ENCODE peak calls at places on chromosome 7, in seven cellular contexts. One of them, this sample, is unnamed.
A peak's percentile ranks its signal among the peaks of the same experiment; 100 is the strongest.

GRCh38 chr7:585229-585711 is 65.6 kb upstream of the PDGFA start:
- DNase-seq in caudate nucleus: no peak
- DNase-seq in germinal center: no peak
- DNase-seq in endodermal cell: no peak
- DNase-seq in HEK293T: no peak
- DNase-seq in thoracic aorta: no peak
- DNase-seq in stimulated activated CD4-positive, alpha-beta T cell treated with anti-CD3 and anti-CD28 coated beads, Interleukin-15, amount 100 ng/mL, for 24 hours: peak; percentile 85
- DNase-seq in this sample: no peak

GRCh38 chr7:27346531-27347260 is 104.1 kb downstream of the EVX1 start:
- DNase-seq in caudate nucleus: no peak
- DNase-seq in germinal center: no peak
- DNase-seq in endodermal cell: peak; percentile 54
- DNase-seq in HEK293T: peak; percentile 75
- DNase-seq in thoracic aorta: no peak
- DNase-seq in stimulated activated CD4-positive, alpha-beta T cell treated with anti-CD3 and anti-CD28 coated beads, Interleukin-15, amount 100 ng/mL, for 24 hours: no peak
- DNase-seq in this sample: no peak

GRCh38 chr7:404782-405488 is 114.7 kb downstream of the PDGFA start:
- DNase-seq in caudate nucleus: no peak
- DNase-seq in germinal center: no peak
- DNase-seq in endodermal cell: peak; percentile 25
- DNase-seq in HEK293T: no peak
- DNase-seq in thoracic aorta: no peak
- DNase-seq in stimulated activated CD4-positive, alpha-beta T cell treated with anti-CD3 and anti-CD28 coated beads, Interleukin-15, amount 100 ng/mL, for 24 hours: no peak
- DNase-seq in this sample: no peak

GRCh38 chr7:66933469-66933868 is 12.4 kb downstream of the TMEM248 start:
- DNase-seq in caudate nucleus: no peak
- DNase-seq in germinal center: no peak
- DNase-seq in endodermal cell: no peak
- DNase-seq in HEK293T: no peak
- DNase-seq in thoracic aorta: no peak
- DNase-seq in stimulated activated CD4-positive, alpha-beta T cell treated with anti-CD3 and anti-CD28 coated beads, Interleukin-15, amount 100 ng/mL, for 24 hours: no peak
- DNase-seq in this sample: no peak

GRCh38 chr7:105015631-105015965 is 1.6 kb downstream of the KMT2E start:
- DNase-seq in caudate nucleus: peak; percentile 18
- DNase-seq in germinal center: peak; percentile 22
- DNase-seq in endodermal cell: peak; percentile 65
- DNase-seq in HEK293T: no peak
- DNase-seq in thoracic aorta: no peak
- DNase-seq in stimulated activated CD4-positive, alpha-beta T cell treated with anti-CD3 and anti-CD28 coated beads, Interleukin-15, amount 100 ng/mL, for 24 hours: peak; percentile 42
- DNase-seq in this sample: no peak

GRCh38 chr7:128374041-128374440 is 12.6 kb upstream of the PRRT4 start:
- DNase-seq in caudate nucleus: no peak
- DNase-seq in germinal center: no peak
- DNase-seq in endodermal cell: no peak
- DNase-seq in HEK293T: no peak
- DNase-seq in thoracic aorta: no peak
- DNase-seq in stimulated activated CD4-positive, alpha-beta T cell treated with anti-CD3 and anti-CD28 coated beads, Interleukin-15, amount 100 ng/mL, for 24 hours: no peak
- DNase-seq in this sample: no peak

GRCh38 chr7:40374575-40374974 is 239.8 kb downstream of the SUGCT start:
- DNase-seq in caudate nucleus: no peak
- DNase-seq in germinal center: no peak
- DNase-seq in endodermal cell: no peak
- DNase-seq in HEK293T: no peak
- DNase-seq in thoracic aorta: no peak
- DNase-seq in stimulated activated CD4-positive, alpha-beta T cell treated with anti-CD3 and anti-CD28 coated beads, Interleukin-15, amount 100 ng/mL, for 24 hours: no peak
- DNase-seq in this sample: no peak

GRCh38 chr7:17043012-17043877 is 161.5 kb upstream of the AGR3 start:
- DNase-seq in caudate nucleus: no peak
- DNase-seq in germinal center: no peak
- DNase-seq in endodermal cell: no peak
- DNase-seq in HEK293T: no peak
- DNase-seq in thoracic aorta: no peak
- DNase-seq in stimulated activated CD4-positive, alpha-beta T cell treated with anti-CD3 and anti-CD28 coated beads, Interleukin-15, amount 100 ng/mL, for 24 hours: no peak
- DNase-seq in this sample: no peak

GRCh38 chr7:24192053-24192452 is 91.9 kb upstream of the NPY start:
- DNase-seq in caudate nucleus: no peak
- DNase-seq in germinal center: no peak
- DNase-seq in endodermal cell: no peak
- DNase-seq in HEK293T: no peak
- DNase-seq in thoracic aorta: no peak
- DNase-seq in stimulated activated CD4-positive, alpha-beta T cell treated with anti-CD3 and anti-CD28 coated beads, Interleukin-15, amount 100 ng/mL, for 24 hours: no peak
- DNase-seq in this sample: no peak

GRCh38 chr7:45889367-45890067 is 1.2 kb downstream of the IGFBP1 start:
- DNase-seq in caudate nucleus: no peak
- DNase-seq in germinal center: no peak
- DNase-seq in endodermal cell: no peak
- DNase-seq in HEK293T: no peak
- DNase-seq in thoracic aorta: no peak
- DNase-seq in stimulated activated CD4-positive, alpha-beta T cell treated with anti-CD3 and anti-CD28 coated beads, Interleukin-15, amount 100 ng/mL, for 24 hours: no peak
- DNase-seq in this sample: no peak

GRCh38 chr7:29255839-29256782 is 61.5 kb downstream of the CHN2 start:
- DNase-seq in caudate nucleus: peak; percentile 36
- DNase-seq in germinal center: no peak
- DNase-seq in endodermal cell: no peak
- DNase-seq in HEK293T: no peak
- DNase-seq in thoracic aorta: no peak
- DNase-seq in stimulated activated CD4-positive, alpha-beta T cell treated with anti-CD3 and anti-CD28 coated beads, Interleukin-15, amount 100 ng/mL, for 24 hours: no peak
- DNase-seq in this sample: no peak

GRCh38 chr7:43646603-43647313 is 63.9 kb downstream of the STK17A start:
- DNase-seq in caudate nucleus: peak; percentile 14
- DNase-seq in germinal center: no peak
- DNase-seq in endodermal cell: no peak
- DNase-seq in HEK293T: no peak
- DNase-seq in thoracic aorta: no peak
- DNase-seq in stimulated activated CD4-positive, alpha-beta T cell treated with anti-CD3 and anti-CD28 coated beads, Interleukin-15, amount 100 ng/mL, for 24 hours: no peak
- DNase-seq in this sample: no peak

GRCh38 chr7:18889436-18889835 is 228.0 kb downstream of the TWIST1 start:
- DNase-seq in caudate nucleus: no peak
- DNase-seq in germinal center: no peak
- DNase-seq in endodermal cell: no peak
- DNase-seq in HEK293T: no peak
- DNase-seq in thoracic aorta: no peak
- DNase-seq in stimulated activated CD4-positive, alpha-beta T cell treated with anti-CD3 and anti-CD28 coated beads, Interleukin-15, amount 100 ng/mL, for 24 hours: no peak
- DNase-seq in this sample: no peak

GRCh38 chr7:129160161-129160911 is 15.8 kb downstream of the TSPAN33 start:
- DNase-seq in caudate nucleus: no peak
- DNase-seq in germinal center: no peak
- DNase-seq in endodermal cell: peak; percentile 68
- DNase-seq in HEK293T: no peak
- DNase-seq in thoracic aorta: no peak
- DNase-seq in stimulated activated CD4-positive, alpha-beta T cell treated with anti-CD3 and anti-CD28 coated beads, Interleukin-15, amount 100 ng/mL, for 24 hours: no peak
- DNase-seq in this sample: no peak

GRCh38 chr7:42338231-42339222 is 101.5 kb upstream of the GLI3 start:
- DNase-seq in caudate nucleus: no peak
- DNase-seq in germinal center: no peak
- DNase-seq in endodermal cell: no peak
- DNase-seq in HEK293T: no peak
- DNase-seq in thoracic aorta: no peak
- DNase-seq in stimulated activated CD4-positive, alpha-beta T cell treated with anti-CD3 and anti-CD28 coated beads, Interleukin-15, amount 100 ng/mL, for 24 hours: no peak
- DNase-seq in this sample: no peak

GRCh38 chr7:98210513-98211220 is 572 bp upstream of the BHLHA15 start:
- DNase-seq in caudate nucleus: peak; percentile 52
- DNase-seq in germinal center: no peak
- DNase-seq in endodermal cell: peak; percentile 85
- DNase-seq in HEK293T: no peak
- DNase-seq in thoracic aorta: no peak
- DNase-seq in stimulated activated CD4-positive, alpha-beta T cell treated with anti-CD3 and anti-CD28 coated beads, Interleukin-15, amount 100 ng/mL, for 24 hours: no peak
- DNase-seq in this sample: no peak

GRCh38 chr7:79403451-79403850 is 50.0 kb downstream of the MAGI2 start:
- DNase-seq in caudate nucleus: no peak
- DNase-seq in germinal center: no peak
- DNase-seq in endodermal cell: no peak
- DNase-seq in HEK293T: no peak
- DNase-seq in thoracic aorta: no peak
- DNase-seq in stimulated activated CD4-positive, alpha-beta T cell treated with anti-CD3 and anti-CD28 coated beads, Interleukin-15, amount 100 ng/mL, for 24 hours: no peak
- DNase-seq in this sample: no peak

GRCh38 chr7:98120559-98120958 is 13.9 kb downstream of the LMTK2 start:
- DNase-seq in caudate nucleus: no peak
- DNase-seq in germinal center: no peak
- DNase-seq in endodermal cell: no peak
- DNase-seq in HEK293T: no peak
- DNase-seq in thoracic aorta: no peak
- DNase-seq in stimulated activated CD4-positive, alpha-beta T cell treated with anti-CD3 and anti-CD28 coated beads, Interleukin-15, amount 100 ng/mL, for 24 hours: no peak
- DNase-seq in this sample: no peak

GRCh38 chr7:70788276-70788675 is 343.7 kb upstream of the GALNT17 start:
- DNase-seq in caudate nucleus: no peak
- DNase-seq in germinal center: no peak
- DNase-seq in endodermal cell: peak; percentile 38
- DNase-seq in HEK293T: no peak
- DNase-seq in thoracic aorta: no peak
- DNase-seq in stimulated activated CD4-positive, alpha-beta T cell treated with anti-CD3 and anti-CD28 coated beads, Interleukin-15, amount 100 ng/mL, for 24 hours: peak; percentile 26
- DNase-seq in this sample: no peak

GRCh38 chr7:78496226-78496625 is 697.7 kb downstream of the PHTF2 start:
- DNase-seq in caudate nucleus: peak; percentile 29
- DNase-seq in germinal center: no peak
- DNase-seq in endodermal cell: no peak
- DNase-seq in HEK293T: no peak
- DNase-seq in thoracic aorta: no peak
- DNase-seq in stimulated activated CD4-positive, alpha-beta T cell treated with anti-CD3 and anti-CD28 coated beads, Interleukin-15, amount 100 ng/mL, for 24 hours: no peak
- DNase-seq in this sample: peak; percentile 46

GRCh38 chr7:143416565-143417149 is 8.0 kb upstream of the EPHA1 start:
- DNase-seq in caudate nucleus: peak; percentile 20
- DNase-seq in germinal center: peak; percentile 68
- DNase-seq in endodermal cell: no peak
- DNase-seq in HEK293T: peak; percentile 74
- DNase-seq in thoracic aorta: no peak
- DNase-seq in stimulated activated CD4-positive, alpha-beta T cell treated with anti-CD3 and anti-CD28 coated beads, Interleukin-15, amount 100 ng/mL, for 24 hours: no peak
- DNase-seq in this sample: peak; percentile 36

GRCh38 chr7:69654381-69654780 is 56.1 kb downstream of the AUTS2 start:
- DNase-seq in caudate nucleus: no peak
- DNase-seq in germinal center: no peak
- DNase-seq in endodermal cell: no peak
- DNase-seq in HEK293T: no peak
- DNase-seq in thoracic aorta: no peak
- DNase-seq in stimulated activated CD4-positive, alpha-beta T cell treated with anti-CD3 and anti-CD28 coated beads, Interleukin-15, amount 100 ng/mL, for 24 hours: no peak
- DNase-seq in this sample: no peak

GRCh38 chr7:100865971-100866720 is 1.0 kb upstream of the TRIP6 start:
- DNase-seq in caudate nucleus: peak; percentile 85
- DNase-seq in germinal center: no peak
- DNase-seq in endodermal cell: peak; percentile 66
- DNase-seq in HEK293T: no peak
- DNase-seq in thoracic aorta: no peak
- DNase-seq in stimulated activated CD4-positive, alpha-beta T cell treated with anti-CD3 and anti-CD28 coated beads, Interleukin-15, amount 100 ng/mL, for 24 hours: peak; percentile 52
- DNase-seq in this sample: no peak

GRCh38 chr7:47622946-47623640 is 41.2 kb upstream of the TNS3 start:
- DNase-seq in caudate nucleus: no peak
- DNase-seq in germinal center: no peak
- DNase-seq in endodermal cell: no peak
- DNase-seq in HEK293T: no peak
- DNase-seq in thoracic aorta: no peak
- DNase-seq in stimulated activated CD4-positive, alpha-beta T cell treated with anti-CD3 and anti-CD28 coated beads, Interleukin-15, amount 100 ng/mL, for 24 hours: no peak
- DNase-seq in this sample: no peak

GRCh38 chr7:92527300-92528187 is 776 bp downstream of the PEX1 start:
- DNase-seq in caudate nucleus: peak; percentile 5
- DNase-seq in germinal center: peak; percentile 65
- DNase-seq in endodermal cell: peak; percentile 79
- DNase-seq in HEK293T: peak; percentile 68
- DNase-seq in thoracic aorta: peak; percentile 3
- DNase-seq in stimulated activated CD4-positive, alpha-beta T cell treated with anti-CD3 and anti-CD28 coated beads, Interleukin-15, amount 100 ng/mL, for 24 hours: peak; percentile 71
- DNase-seq in this sample: peak; percentile 36

GRCh38 chr7:15485431-15485830 is 76.4 kb downstream of the AGMO start:
- DNase-seq in caudate nucleus: no peak
- DNase-seq in germinal center: no peak
- DNase-seq in endodermal cell: no peak
- DNase-seq in HEK293T: no peak
- DNase-seq in thoracic aorta: no peak
- DNase-seq in stimulated activated CD4-positive, alpha-beta T cell treated with anti-CD3 and anti-CD28 coated beads, Interleukin-15, amount 100 ng/mL, for 24 hours: no peak
- DNase-seq in this sample: no peak

GRCh38 chr7:135980665-135981180 is 3.6 kb upstream of the MTPN start:
- DNase-seq in caudate nucleus: no peak
- DNase-seq in germinal center: no peak
- DNase-seq in endodermal cell: no peak
- DNase-seq in HEK293T: no peak
- DNase-seq in thoracic aorta: no peak
- DNase-seq in stimulated activated CD4-positive, alpha-beta T cell treated with anti-CD3 and anti-CD28 coated beads, Interleukin-15, amount 100 ng/mL, for 24 hours: peak; percentile 42
- DNase-seq in this sample: no peak

GRCh38 chr7:133155642-133156041 is 73.8 kb upstream of the CHCHD3 start:
- DNase-seq in caudate nucleus: no peak
- DNase-seq in germinal center: no peak
- DNase-seq in endodermal cell: no peak
- DNase-seq in HEK293T: no peak
- DNase-seq in thoracic aorta: no peak
- DNase-seq in stimulated activated CD4-positive, alpha-beta T cell treated with anti-CD3 and anti-CD28 coated beads, Interleukin-15, amount 100 ng/mL, for 24 hours: no peak
- DNase-seq in this sample: no peak

GRCh38 chr7:151888079-151888673 is 11.3 kb upstream of the PRKAG2 start:
- DNase-seq in caudate nucleus: no peak
- DNase-seq in germinal center: no peak
- DNase-seq in endodermal cell: peak; percentile 76
- DNase-seq in HEK293T: peak; percentile 50
- DNase-seq in thoracic aorta: no peak
- DNase-seq in stimulated activated CD4-positive, alpha-beta T cell treated with anti-CD3 and anti-CD28 coated beads, Interleukin-15, amount 100 ng/mL, for 24 hours: no peak
- DNase-seq in this sample: no peak

GRCh38 chr7:32250494-32251260 is 180.5 kb upstream of the PDE1C start:
- DNase-seq in caudate nucleus: no peak
- DNase-seq in germinal center: no peak
- DNase-seq in endodermal cell: no peak
- DNase-seq in HEK293T: no peak
- DNase-seq in thoracic aorta: no peak
- DNase-seq in stimulated activated CD4-positive, alpha-beta T cell treated with anti-CD3 and anti-CD28 coated beads, Interleukin-15, amount 100 ng/mL, for 24 hours: no peak
- DNase-seq in this sample: no peak

GRCh38 chr7:93185303-93186027 is 37.3 kb upstream of the SAMD9L start:
- DNase-seq in caudate nucleus: peak; percentile 58
- DNase-seq in germinal center: no peak
- DNase-seq in endodermal cell: no peak
- DNase-seq in HEK293T: no peak
- DNase-seq in thoracic aorta: no peak
- DNase-seq in stimulated activated CD4-positive, alpha-beta T cell treated with anti-CD3 and anti-CD28 coated beads, Interleukin-15, amount 100 ng/mL, for 24 hours: peak; percentile 21
- DNase-seq in this sample: no peak

GRCh38 chr7:94874036-94874745 is 33.2 kb upstream of the PPP1R9A start:
- DNase-seq in caudate nucleus: no peak
- DNase-seq in germinal center: no peak
- DNase-seq in endodermal cell: no peak
- DNase-seq in HEK293T: no peak
- DNase-seq in thoracic aorta: no peak
- DNase-seq in stimulated activated CD4-positive, alpha-beta T cell treated with anti-CD3 and anti-CD28 coated beads, Interleukin-15, amount 100 ng/mL, for 24 hours: no peak
- DNase-seq in this sample: no peak

GRCh38 chr7:94509879-94510581 is 421 bp downstream of the CASD1 start:
- DNase-seq in caudate nucleus: peak; percentile 63
- DNase-seq in germinal center: peak; percentile 85
- DNase-seq in endodermal cell: peak; percentile 90
- DNase-seq in HEK293T: peak; percentile 65
- DNase-seq in thoracic aorta: no peak
- DNase-seq in stimulated activated CD4-positive, alpha-beta T cell treated with anti-CD3 and anti-CD28 coated beads, Interleukin-15, amount 100 ng/mL, for 24 hours: peak; percentile 73
- DNase-seq in this sample: peak; percentile 72

GRCh38 chr7:26910221-26910620 is 45.8 kb upstream of the SKAP2 start:
- DNase-seq in caudate nucleus: peak; percentile 13
- DNase-seq in germinal center: no peak
- DNase-seq in endodermal cell: peak; percentile 83
- DNase-seq in HEK293T: no peak
- DNase-seq in thoracic aorta: no peak
- DNase-seq in stimulated activated CD4-positive, alpha-beta T cell treated with anti-CD3 and anti-CD28 coated beads, Interleukin-15, amount 100 ng/mL, for 24 hours: no peak
- DNase-seq in this sample: no peak

GRCh38 chr7:100156331-100157068 is 2.0 kb downstream of the TRAPPC14 start:
- DNase-seq in caudate nucleus: no peak
- DNase-seq in germinal center: peak; percentile 46
- DNase-seq in endodermal cell: peak; percentile 44
- DNase-seq in HEK293T: no peak
- DNase-seq in thoracic aorta: no peak
- DNase-seq in stimulated activated CD4-positive, alpha-beta T cell treated with anti-CD3 and anti-CD28 coated beads, Interleukin-15, amount 100 ng/mL, for 24 hours: no peak
- DNase-seq in this sample: no peak

GRCh38 chr7:74084722-74085578 is 1.3 kb downstream of the LIMK1 start:
- DNase-seq in caudate nucleus: no peak
- DNase-seq in germinal center: no peak
- DNase-seq in endodermal cell: no peak
- DNase-seq in HEK293T: no peak
- DNase-seq in thoracic aorta: no peak
- DNase-seq in stimulated activated CD4-positive, alpha-beta T cell treated with anti-CD3 and anti-CD28 coated beads, Interleukin-15, amount 100 ng/mL, for 24 hours: no peak
- DNase-seq in this sample: no peak

GRCh38 chr7:11609071-11609470 is 222.9 kb downstream of the THSD7A start:
- DNase-seq in caudate nucleus: no peak
- DNase-seq in germinal center: no peak
- DNase-seq in endodermal cell: no peak
- DNase-seq in HEK293T: no peak
- DNase-seq in thoracic aorta: no peak
- DNase-seq in stimulated activated CD4-positive, alpha-beta T cell treated with anti-CD3 and anti-CD28 coated beads, Interleukin-15, amount 100 ng/mL, for 24 hours: no peak
- DNase-seq in this sample: no peak

GRCh38 chr7:69633122-69633892 is 35.0 kb downstream of the AUTS2 start:
- DNase-seq in caudate nucleus: no peak
- DNase-seq in germinal center: no peak
- DNase-seq in endodermal cell: no peak
- DNase-seq in HEK293T: no peak
- DNase-seq in thoracic aorta: no peak
- DNase-seq in stimulated activated CD4-positive, alpha-beta T cell treated with anti-CD3 and anti-CD28 coated beads, Interleukin-15, amount 100 ng/mL, for 24 hours: no peak
- DNase-seq in this sample: no peak

This sample was measured in neuronal stem cell.